ENCODE peak calls at places on chromosome 3, in nine cellular contexts. N, Q, G, P, C, B, U, O and M are unnamed samples.

GRCh38 chr3:22245817-22246583 is 495.0 kb upstream of the ZNF385D start:
- DNase-seq in N (no peak), U (no peak), P (no peak), B (no peak), Q (no peak), G (no peak), C (no peak), O (no peak), M (peak)

GRCh38 chr3:37537914-37538691 is 323.6 kb upstream of the CTDSPL start:
- DNase-seq in G (no peak), O (no peak), N (no peak), C (peak), P (peak), Q (no peak), B (no peak), U (no peak), M (no peak)

GRCh38 chr3:49493901-49494300 is 23.8 kb downstream of the DAG1 start:
- DNase-seq in C (peak), G (no peak), Q (no peak), O (no peak), P (no peak), B (no peak), N (peak), U (no peak), M (no peak)

GRCh38 chr3:172511783-172512357 is 11.4 kb downstream of the TNFSF10 start:
- DNase-seq in O (no peak), C (no peak), B (no peak), N (no peak), G (no peak), P (no peak), U (no peak), Q (peak), M (no peak)

GRCh38 chr3:21722301-21722700 is 28.7 kb downstream of the ZNF385D start:
- DNase-seq in Q (no peak), O (no peak), U (no peak), C (no peak), P (no peak), B (no peak), G (no peak), N (no peak), M (no peak)

GRCh38 chr3:17935217-17935616 is 192.8 kb upstream of the TBC1D5 start:
- DNase-seq in C (peak), B (no peak), U (no peak), P (peak), N (no peak), G (no peak), Q (no peak), O (no peak), M (no peak)

GRCh38 chr3:32958509-32958908 is 7.1 kb downstream of the CCR4 start:
- DNase-seq in O (no peak), B (no peak), Q (no peak), N (no peak), U (no peak), C (no peak), G (no peak), P (no peak), M (peak)

GRCh38 chr3:42013652-42014442 is 51.9 kb upstream of the ULK4 start:
- DNase-seq in B (no peak), O (no peak), G (peak), P (peak), C (no peak), U (peak), N (no peak), Q (peak), M (no peak)

GRCh38 chr3:179029096-179029495 is 42.5 kb downstream of the ZMAT3 start:
- DNase-seq in N (no peak), B (no peak), G (no peak), O (no peak), Q (no peak), C (no peak), U (no peak), P (no peak), M (no peak)
- TF ChIP-seq CTCF in N (no peak), B (no peak), G (no peak), O (no peak), Q (no peak), C (no peak), U (no peak), P (no peak), M (no peak)

GRCh38 chr3:9808345-9809037 is 1.6 kb upstream of the TTLL3 start:
- DNase-seq in P (peak), O (peak), Q (no peak), N (peak), B (peak), C (peak), G (peak), U (peak), M (peak)
- TF ChIP-seq CTCF in P (no peak), O (no peak), Q (peak), N (peak), B (peak), C (peak), G (peak), U (peak), M (peak)

GRCh38 chr3:152539191-152539764 is 270.5 kb downstream of the MBNL1 start:
- DNase-seq in O (no peak), P (no peak), N (no peak), G (no peak), Q (no peak), C (no peak), B (no peak), U (peak), M (no peak)
- TF ChIP-seq CTCF in O (no peak), P (no peak), N (peak), G (no peak), Q (peak), C (peak), B (peak), U (peak), M (no peak)

DNA sequence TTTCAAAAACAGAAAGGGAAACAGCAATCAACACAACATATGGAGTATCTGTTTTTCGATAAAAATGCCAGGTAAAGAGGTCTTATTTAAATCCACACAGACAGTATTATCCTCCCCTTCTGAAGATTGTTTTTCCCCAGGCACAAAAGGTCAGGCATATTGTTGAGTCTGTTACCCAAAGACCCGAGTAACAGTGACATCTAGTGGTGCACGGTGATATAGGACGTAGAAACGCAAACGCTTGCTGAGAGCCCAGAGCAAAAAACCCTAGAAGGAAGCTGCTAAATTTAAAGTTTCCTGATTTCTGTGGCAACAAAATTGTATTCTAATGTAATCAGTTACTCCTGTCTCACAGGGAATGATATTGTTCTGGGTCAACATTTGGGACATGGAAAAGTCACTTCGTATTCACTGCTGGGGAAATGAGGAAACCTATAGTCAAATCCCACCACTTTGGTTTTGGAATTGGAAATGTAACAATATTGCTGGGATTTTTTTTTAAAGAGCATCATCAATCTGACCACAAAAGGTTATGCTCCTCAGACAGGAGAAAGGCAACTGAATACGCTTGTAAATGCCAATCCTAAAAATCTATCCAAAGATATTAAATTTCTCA is 312.7 kb upstream of the CCDC54 start:
- DNase-seq in N (peak), Q (no peak), P (peak), B (peak), C (peak), O (peak), G (peak), U (peak), M (peak)
- TF ChIP-seq CTCF in N (peak), Q (peak), P (peak), B (peak), C (peak), O (peak), G (peak), U (peak), M (peak)